ENCODE peak calls at places on chromosome 21, in four cellular contexts. G is GM23248, B is psoas muscle, F is left ventricle myocardium inferior. J is an unnamed sample. For H3K4me1, the result is how much of the 10 kb centered on the place peaks cover.

GRCh38 chr21:21324297-21324696 is 326.1 kb downstream of the NCAM2 start:
- DNase-seq in G (no peak), B (no peak), F (no peak), J (no peak)

GRCh38 chr21:42486551-42486950 is 9.5 kb downstream of the RSPH1 start:
- DNase-seq in G (no peak), B (no peak), F (no peak), J (no peak)

GRCh38 chr21:17679002-17679600 is 66.4 kb upstream of the BTG3 start:
- DNase-seq in G (peak), B (no peak), F (no peak), J (no peak)

GRCh38 chr21:29524055-29524454 is 225.3 kb downstream of the BACH1 start:
- DNase-seq in G (no peak), B (no peak), F (no peak), J (no peak)

GRCh38 chr21:27315373-27315772 is 348.5 kb upstream of the ADAMTS5 start:
- DNase-seq in G (peak), B (no peak), F (no peak), J (no peak)

GRCh38 chr21:42164064-42164789 is 54.7 kb upstream of the ABCG1 start:
- DNase-seq in G (no peak), B (peak), F (peak), J (peak)

GRCh38 chr21:42216726-42217572 is 2.0 kb upstream of the ABCG1 start:
- DNase-seq in G (no peak), B (no peak), F (no peak), J (no peak)

GRCh38 chr21:29115899-29116298 is 14.5 kb upstream of the MAP3K7CL start:
- DNase-seq in G (no peak), B (no peak), F (no peak), J (no peak)

GRCh38 chr21:21159253-21159899 is 161.2 kb downstream of the NCAM2 start:
- DNase-seq in G (peak), B (no peak), F (no peak), J (no peak)

GRCh38 chr21:41926068-41926806 is 27.6 kb downstream of the C2CD2 start:
- DNase-seq in G (peak), B (no peak), F (no peak), J (no peak)

GRCh38 chr21:41518757-41519156 is 10.8 kb upstream of the TMPRSS2 start:
- DNase-seq in G (no peak), B (no peak), F (no peak), J (no peak)

GRCh38 chr21:42221581-42222345 is 2.8 kb downstream of the ABCG1 start:
- DNase-seq in G (no peak), B (no peak), F (no peak), J (no peak)

GRCh38 chr21:42474043-42474831 is 21.8 kb downstream of the RSPH1 start:
- DNase-seq in G (peak), B (no peak), F (no peak), J (peak)

GRCh38 chr21:17293194-17293593 is 219.6 kb upstream of the CXADR start:
- DNase-seq in G (no peak), B (no peak), F (no peak), J (no peak)

GRCh38 chr21:42518626-42519025 is 5.0 kb downstream of the SLC37A1 start:
- DNase-seq in G (no peak), B (no peak), F (no peak), J (peak)

GRCh38 chr21:28671549-28672195 is 321.0 kb downstream of the LTN1 start:
- DNase-seq in G (peak), B (no peak), F (no peak), J (no peak)

GRCh38 chr21:41768371-41769042 is 1.7 kb upstream of the RIPK4 start:
- DNase-seq in G (peak), B (no peak), F (no peak), J (peak)

GRCh38 chr21:29025328-29025713 is 853 bp downstream of the USP16 start:
- DNase-seq in G (peak), B (no peak), F (no peak), J (no peak)

GRCh38 chr21:26842976-26843911 is 2.0 kb downstream of the ADAMTS1 start:
- DNase-seq in G (peak), B (peak), F (peak), J (peak)

GRCh38 chr21:25024639-25025038 is 582.6 kb downstream of the MRPL39 start:
- DNase-seq in G (no peak), B (no peak), F (no peak), J (no peak)

GRCh38 chr21:41819236-41819855 is 52.5 kb upstream of the RIPK4 start:
- DNase-seq in G (no peak), B (no peak), F (no peak), J (peak)

GRCh38 chr21:33069994-33070811 is at the start of gene OLIG1:
- DNase-seq in G (peak), B (peak), F (peak), J (no peak)

GRCh38 chr21:29130234-29130993 is at the start of gene MAP3K7CL:
- DNase-seq in G (peak), B (peak), F (peak), J (no peak)

GRCh38 chr21:21247441-21247840 is 249.2 kb downstream of the NCAM2 start:
- DNase-seq in G (no peak), B (no peak), F (no peak), J (no peak)

GRCh38 chr21:42203936-42204335 is 15.0 kb upstream of the ABCG1 start:
- DNase-seq in G (no peak), B (no peak), F (no peak), J (no peak)

GRCh38 chr21:31555741-31556191 is 103.7 kb upstream of the SOD1 start:
- DNase-seq in G (no peak), B (no peak), F (no peak), J (no peak)

GRCh38 chr21:31554511-31555022 is 104.9 kb upstream of the SOD1 start:
- DNase-seq in G (peak), B (no peak), F (no peak), J (no peak)

GRCh38 chr21:31552826-31553225 is 106.7 kb upstream of the SOD1 start:
- DNase-seq in G (no peak), B (no peak), F (no peak), J (no peak)

GRCh38 chr21:31553461-31553860 is 106.0 kb upstream of the SOD1 start:
- DNase-seq in G (no peak), B (no peak), F (no peak), J (no peak)

GRCh38 chr21:31553926-31554325 is 105.6 kb upstream of the SOD1 start:
- DNase-seq in G (no peak), B (no peak), F (no peak), J (no peak)
- H3K4me1 ChIP-seq in G (under half), B (under half), F (under half), J (under half)

GRCh38 chr21:37563641-37564340 is 197.2 kb downstream of the DYRK1A start:
- DNase-seq in G (peak), B (peak), F (peak), J (peak)
- H3K27ac ChIP-seq in G (peak), B (peak), F (peak), J (peak)

GRCh38 chr21:36518883-36519492 is 39.1 kb upstream of the CLDN14 start:
- DNase-seq in G (no peak), B (no peak), F (no peak), J (no peak)
- H3K4me1 ChIP-seq in G (under half), B (under half), F (under half), J (under half)

DNA sequence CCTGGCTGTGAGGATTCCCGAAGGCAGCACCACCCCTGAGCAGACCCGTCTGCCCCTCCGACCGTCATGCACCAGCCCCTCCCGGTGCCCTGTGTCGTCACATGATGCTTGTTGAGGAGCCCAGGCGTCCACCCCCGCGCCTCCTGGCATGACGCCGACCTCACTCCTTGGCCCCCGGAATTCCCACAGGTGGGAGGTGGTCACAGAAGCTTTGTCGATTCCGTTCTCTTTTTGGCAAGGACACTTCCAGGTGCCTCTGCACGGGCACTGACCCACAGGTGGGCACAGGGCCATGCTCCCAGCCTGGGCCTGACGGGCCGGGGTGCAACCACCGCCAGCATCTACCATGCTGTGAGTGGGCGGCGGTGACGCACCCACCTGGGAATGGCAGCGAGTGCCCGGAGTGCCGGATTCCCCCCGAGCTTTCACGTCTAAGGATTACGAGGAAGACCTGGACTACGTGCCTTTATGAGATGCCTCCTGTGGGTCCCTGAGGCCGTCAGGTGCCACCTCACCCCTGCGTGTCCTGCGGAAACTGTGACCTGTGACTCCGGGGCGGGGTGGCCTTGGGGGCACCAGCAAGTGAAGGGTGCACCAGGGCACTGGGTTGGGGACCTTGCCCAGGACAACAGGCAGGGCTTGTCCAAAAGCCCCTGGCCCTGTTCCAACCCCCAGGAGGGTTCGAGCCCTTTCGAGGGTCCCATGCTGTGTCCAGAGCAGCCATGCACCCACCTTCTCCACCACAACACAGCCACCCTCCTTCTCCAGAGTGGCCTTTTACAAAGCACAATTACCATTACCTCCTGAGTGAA is 31.4 kb upstream of the COL6A1 start:
- DNase-seq in G (peak), B (peak), F (no peak), J (no peak)
- H3K27ac ChIP-seq in G (peak), B (no peak), F (peak), J (no peak)

GRCh38 chr21:43708745-43709381 is 10.1 kb upstream of the PDXK start:
- DNase-seq in G (no peak), B (peak), F (no peak), J (no peak)
- H3K4me1 ChIP-seq in G (under half), B (under half), F (under half), J (under half)

DNA sequence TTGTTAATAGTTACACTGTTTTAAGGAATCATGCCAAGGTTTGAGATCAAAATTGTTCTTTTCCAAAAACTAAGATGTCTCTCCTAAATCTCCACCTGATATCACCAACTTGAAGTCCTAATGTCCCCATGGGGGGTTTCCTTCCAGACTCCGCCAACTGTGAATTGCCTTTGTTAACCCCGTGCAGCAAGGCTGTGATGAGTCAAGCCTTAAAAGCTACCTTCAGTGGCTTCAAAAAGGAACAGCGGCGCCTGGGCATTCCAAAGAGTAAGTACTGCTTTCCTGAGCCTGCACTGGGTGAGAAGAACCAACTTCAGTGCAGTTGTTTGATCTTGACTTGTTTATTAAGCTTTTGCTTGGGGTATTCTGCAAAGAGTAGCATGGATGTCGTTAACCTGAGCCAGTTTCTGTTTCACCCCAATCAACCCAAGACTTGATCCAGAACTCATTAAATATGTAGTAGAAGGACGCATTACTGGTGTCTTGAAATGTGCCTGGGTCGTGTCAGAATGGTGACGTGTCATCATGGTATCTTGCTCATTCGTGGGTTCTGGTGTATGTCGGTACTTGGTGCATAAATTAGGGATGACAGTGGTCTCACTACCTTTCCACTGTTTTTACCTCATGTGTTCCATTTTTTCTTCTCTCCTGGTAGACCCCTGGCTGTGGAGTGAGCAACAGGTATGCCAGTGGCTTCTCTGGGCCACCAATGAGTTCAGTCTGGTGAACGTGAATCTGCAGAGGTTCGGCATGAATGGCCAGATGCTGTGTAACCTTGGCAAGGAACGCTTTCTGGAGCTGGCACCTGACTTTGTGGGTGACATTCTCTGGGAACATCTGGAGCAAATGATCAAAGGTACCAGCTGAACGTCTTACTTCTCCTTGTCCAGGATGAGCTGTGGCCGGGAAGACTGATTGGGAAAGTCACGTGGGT is 8.7 kb downstream of the ETS2 start:
- DNase-seq in G (no peak), B (no peak), F (no peak), J (no peak)
- H3K27ac ChIP-seq in G (no peak), B (peak), F (peak), J (peak)

DNA sequence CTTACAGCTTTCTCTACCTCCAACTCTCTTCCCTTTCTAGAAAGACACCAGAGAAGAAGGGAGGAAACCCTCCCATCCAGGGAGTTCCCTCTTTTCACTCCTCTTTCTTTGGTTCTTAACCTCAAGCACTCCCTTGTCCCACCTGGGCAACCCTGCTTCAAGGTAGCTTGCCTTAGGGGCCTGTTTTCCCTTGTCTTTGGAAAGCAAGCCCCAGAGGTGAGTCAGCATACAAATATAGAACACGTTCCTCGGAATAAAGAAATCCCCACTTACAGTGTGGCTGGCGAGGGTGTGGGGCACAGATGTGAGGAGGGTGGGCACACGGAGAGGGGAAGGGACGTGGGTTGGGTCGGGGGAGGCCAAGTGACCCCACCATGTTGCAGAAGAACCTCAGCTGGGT is 26.1 kb upstream of the KCNE2 start:
- DNase-seq in G (no peak), B (no peak), F (no peak), J (no peak)
- H3K4me1 ChIP-seq in G (under half), B (under half), F (under half), J (under half)

GRCh38 chr21:19547951-19548635 is 1144.5 kb upstream of the TMPRSS15 start:
- DNase-seq in G (no peak), B (no peak), F (no peak), J (no peak)
- H3K27ac ChIP-seq in G (no peak), B (no peak), F (no peak), J (no peak)

GRCh38 chr21:44846485-44847260 is 26.8 kb downstream of the PTTG1IP start:
- DNase-seq in G (peak), B (peak), F (peak), J (peak)
- H3K4me1 ChIP-seq in G (under half), B (under half), F (under half), J (under half)

GRCh38 chr21:46183910-46184624 is at the start of gene SPATC1L:
- DNase-seq in G (peak), B (peak), F (peak), J (peak)

GRCh38 chr21:46185717-46186116 is 1.5 kb upstream of the SPATC1L start:
- DNase-seq in G (no peak), B (no peak), F (no peak), J (peak)

GRCh38 chr21:46187251-46187650 is 3.0 kb upstream of the SPATC1L start:
- DNase-seq in G (no peak), B (no peak), F (no peak), J (peak)

GRCh38 chr21:46182548-46183336 is 1.5 kb downstream of the SPATC1L start:
- DNase-seq in G (peak), B (no peak), F (peak), J (peak)

GRCh38 chr21:46184625-46185555 is 631 bp upstream of the SPATC1L start:
- DNase-seq in G (peak), B (peak), F (peak), J (peak)
- H3K27ac ChIP-seq in G (peak), B (peak), F (peak), J (peak)